ENCODE peak calls at places on chromosomes 2 and 18, in four cellular contexts. One of them, this sample, is unnamed.

GRCh38 chr2:134692461-134692860 is 26.3 kb downstream of the TMEM163 start:
- DNase-seq in HepG2: no peak
- DNase-seq in K562: peak; percentile 10
- DNase-seq in SK-N-SH: no peak
- DNase-seq in this sample: no peak

GRCh38 chr18:11840493-11840892 is 10.7 kb upstream of the CHMP1B start:
- DNase-seq in HepG2: peak; percentile 96
- DNase-seq in K562: no peak
- DNase-seq in SK-N-SH: no peak
- DNase-seq in this sample: no peak

GRCh38 chr2:197498937-197499593 is 575 bp downstream of the HSPD1 start:
- DNase-seq in HepG2: peak; percentile 57
- DNase-seq in K562: peak; percentile 62
- DNase-seq in SK-N-SH: peak; percentile 59
- DNase-seq in this sample: peak; percentile 27

GRCh38 chr2:53559302-53559967 is 208.2 kb upstream of the CHAC2 start:
- DNase-seq in HepG2: no peak
- DNase-seq in K562: no peak
- DNase-seq in SK-N-SH: no peak
- DNase-seq in this sample: no peak

GRCh38 chr2:47485751-47486300 is 82.9 kb downstream of the MSH2 start:
- DNase-seq in HepG2: no peak
- DNase-seq in K562: no peak
- DNase-seq in SK-N-SH: no peak
- DNase-seq in this sample: no peak

GRCh38 chr2:100054426-100054825 is 88.0 kb downstream of the AFF3 start:
- DNase-seq in HepG2: no peak
- DNase-seq in K562: no peak
- DNase-seq in SK-N-SH: no peak
- DNase-seq in this sample: no peak

GRCh38 chr18:13613591-13614317 is 112.6 kb downstream of the FAM210A start:
- DNase-seq in HepG2: no peak
- DNase-seq in K562: no peak
- DNase-seq in SK-N-SH: no peak
- DNase-seq in this sample: no peak

GRCh38 chr18:51183372-51184091 is 13.9 kb downstream of the MEX3C start:
- DNase-seq in HepG2: no peak
- DNase-seq in K562: no peak
- DNase-seq in SK-N-SH: no peak
- DNase-seq in this sample: no peak

GRCh38 chr2:42238644-42239288 is 69.6 kb downstream of the EML4 start:
- DNase-seq in HepG2: peak; percentile 53
- DNase-seq in K562: peak; percentile 68
- DNase-seq in SK-N-SH: no peak
- DNase-seq in this sample: no peak

GRCh38 chr2:132627542-132627941 is 42.5 kb downstream of the LYPD1 start:
- DNase-seq in HepG2: no peak
- DNase-seq in K562: no peak
- DNase-seq in SK-N-SH: no peak
- DNase-seq in this sample: no peak
- TF ChIP-seq TAF1 in HepG2: no peak
- TF ChIP-seq TAF1 in K562: no peak
- TF ChIP-seq TAF1 in SK-N-SH: no peak
- TF ChIP-seq TAF1 in this sample: no peak

GRCh38 chr2:113829836-113830235 is 60.1 kb upstream of the ACTR3 start:
- DNase-seq in HepG2: no peak
- DNase-seq in K562: no peak
- DNase-seq in SK-N-SH: no peak
- DNase-seq in this sample: no peak
- TF ChIP-seq POLR2AphosphoS5 in HepG2: no peak
- TF ChIP-seq POLR2AphosphoS5 in K562: no peak
- TF ChIP-seq POLR2AphosphoS5 in SK-N-SH: no peak
- TF ChIP-seq POLR2AphosphoS5 in this sample: no peak

DNA sequence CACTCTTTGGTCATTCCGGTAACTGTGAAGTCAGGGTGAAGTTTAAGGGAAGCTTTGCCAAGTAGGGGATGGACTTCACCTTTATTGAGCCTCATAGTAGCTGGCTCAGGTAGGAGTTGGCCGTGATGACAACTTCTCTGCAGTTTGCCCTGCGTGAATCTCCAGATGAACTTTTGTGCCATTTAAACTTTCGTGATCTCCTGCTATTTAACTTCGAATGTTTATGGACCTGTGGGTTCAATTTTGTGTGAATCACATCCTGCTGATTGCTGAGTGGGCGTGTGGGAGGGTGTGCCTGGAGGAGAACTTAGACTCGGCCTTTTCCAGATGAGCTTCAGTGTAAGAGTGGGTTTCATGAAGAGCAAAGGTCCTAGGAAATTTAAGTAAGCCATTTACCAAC is 4.2 kb downstream of the UGT1A1 start:
- DNase-seq in HepG2: no peak
- DNase-seq in K562: no peak
- DNase-seq in SK-N-SH: no peak
- DNase-seq in this sample: no peak
- TF ChIP-seq TAF1 in HepG2: no peak
- TF ChIP-seq TAF1 in K562: no peak
- TF ChIP-seq TAF1 in SK-N-SH: no peak
- TF ChIP-seq TAF1 in this sample: no peak

DNA sequence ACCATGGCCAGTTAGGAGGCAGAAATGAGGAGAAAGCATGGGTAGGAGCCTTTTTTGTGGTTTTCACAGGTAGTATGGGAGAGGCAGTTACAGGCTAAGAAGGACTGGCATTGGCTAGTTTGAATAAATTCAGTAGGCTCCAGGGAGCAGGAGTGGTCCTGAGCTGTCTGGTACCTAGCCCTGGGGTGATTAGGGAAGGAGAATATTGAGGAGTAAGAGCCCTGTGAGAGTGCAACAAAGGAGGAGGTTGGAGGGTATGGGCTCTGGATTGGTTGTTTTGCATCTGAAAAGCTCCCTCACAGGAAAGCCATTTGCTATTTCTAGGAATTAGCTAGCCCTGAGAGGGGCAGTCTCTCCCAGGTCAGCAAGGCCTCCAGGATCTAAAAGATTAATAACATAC is 13.3 kb upstream of the TCF7L1 start:
- DNase-seq in HepG2: no peak
- DNase-seq in K562: no peak
- DNase-seq in SK-N-SH: no peak
- DNase-seq in this sample: no peak
- TF ChIP-seq POLR2AphosphoS5 in HepG2: no peak
- TF ChIP-seq POLR2AphosphoS5 in K562: no peak
- TF ChIP-seq POLR2AphosphoS5 in SK-N-SH: no peak
- TF ChIP-seq POLR2AphosphoS5 in this sample: no peak

GRCh38 chr2:112161431-112162145 is 23.4 kb downstream of the FBLN7 start:
- DNase-seq in HepG2: no peak
- DNase-seq in K562: no peak
- DNase-seq in SK-N-SH: no peak
- DNase-seq in this sample: no peak
- TF ChIP-seq TAF1 in HepG2: no peak
- TF ChIP-seq TAF1 in K562: no peak
- TF ChIP-seq TAF1 in SK-N-SH: no peak
- TF ChIP-seq TAF1 in this sample: no peak

DNA sequence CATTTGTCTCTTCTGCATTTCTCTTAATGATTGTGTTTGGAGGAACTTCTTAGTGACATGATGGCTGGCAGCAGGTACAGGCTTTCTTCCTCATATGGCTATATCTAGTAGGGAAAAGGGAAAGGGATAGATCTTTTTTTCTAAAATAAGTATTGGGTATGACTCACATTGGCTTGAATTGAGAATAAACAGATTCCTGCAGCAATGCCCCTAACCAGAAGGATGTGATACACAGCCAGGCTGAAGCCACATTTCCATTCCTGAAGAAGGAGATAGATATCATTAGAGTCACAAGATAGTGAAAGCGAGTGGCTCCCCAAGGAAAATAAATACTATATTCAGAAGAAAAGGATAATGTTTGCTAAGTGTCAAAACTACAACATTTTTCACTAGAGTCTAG is 61.1 kb downstream of the VWC2L start:
- DNase-seq in HepG2: no peak
- DNase-seq in K562: no peak
- DNase-seq in SK-N-SH: no peak
- DNase-seq in this sample: no peak
- TF ChIP-seq POLR2AphosphoS5 in HepG2: no peak
- TF ChIP-seq POLR2AphosphoS5 in K562: no peak
- TF ChIP-seq POLR2AphosphoS5 in SK-N-SH: no peak
- TF ChIP-seq POLR2AphosphoS5 in this sample: no peak

GRCh38 chr2:109398616-109399015 is 215.2 kb downstream of the SEPTIN10 start:
- DNase-seq in HepG2: no peak
- DNase-seq in K562: no peak
- DNase-seq in SK-N-SH: no peak
- DNase-seq in this sample: no peak

GRCh38 chr2:109399061-109399460 is 214.7 kb downstream of the SEPTIN10 start:
- DNase-seq in HepG2: no peak
- DNase-seq in K562: no peak
- DNase-seq in SK-N-SH: no peak
- DNase-seq in this sample: no peak

GRCh38 chr2:109397883-109398282 is 215.9 kb downstream of the SEPTIN10 start:
- DNase-seq in HepG2: no peak
- DNase-seq in K562: no peak
- DNase-seq in SK-N-SH: no peak
- DNase-seq in this sample: no peak

GRCh38 chr2:109395487-109396337 is 218.1 kb downstream of the SEPTIN10 start:
- DNase-seq in HepG2: no peak
- DNase-seq in K562: no peak
- DNase-seq in SK-N-SH: no peak
- DNase-seq in this sample: no peak

DNA sequence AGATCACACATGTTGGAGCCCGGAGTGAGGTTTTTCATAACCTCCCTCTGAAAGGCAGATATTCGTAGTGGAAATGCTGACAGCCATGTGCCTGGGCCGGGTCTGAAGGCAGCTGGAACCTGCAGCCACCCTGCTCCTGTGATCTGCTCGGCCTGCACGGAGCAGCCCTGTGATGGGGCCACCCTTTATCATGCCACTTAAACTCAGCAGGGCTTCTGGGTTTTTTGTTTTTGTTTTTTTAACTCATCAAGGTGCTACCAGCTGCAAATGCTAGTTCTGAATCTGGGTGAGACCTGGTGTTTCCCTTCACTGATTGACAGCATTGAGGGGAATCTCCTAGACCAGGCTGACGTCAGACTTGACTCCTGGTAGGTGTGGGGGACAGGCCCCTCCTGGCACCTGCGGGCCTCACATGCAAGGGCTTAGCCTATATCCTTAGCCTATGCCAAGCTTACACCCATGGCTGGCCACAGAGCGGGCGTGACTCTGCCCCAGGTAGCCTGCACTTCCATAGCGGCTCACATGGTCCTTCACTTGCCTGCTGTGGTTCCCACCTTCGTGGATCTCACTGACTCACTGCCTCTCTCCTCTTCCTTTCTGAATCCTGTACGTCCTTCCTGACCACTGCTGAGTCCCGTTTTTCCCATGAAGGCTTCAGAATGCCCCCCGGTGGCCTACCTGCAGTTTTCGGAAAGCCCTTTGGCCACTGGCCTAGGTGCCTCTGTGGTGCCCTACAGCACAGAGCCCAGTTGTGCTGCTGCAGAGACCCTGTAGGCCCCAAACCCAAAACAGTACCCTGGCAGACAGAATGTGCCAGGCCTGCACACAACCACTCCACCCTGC is 217.2 kb downstream of the SEPTIN10 start:
- DNase-seq in HepG2: no peak
- DNase-seq in K562: no peak
- DNase-seq in SK-N-SH: no peak
- DNase-seq in this sample: no peak
- TF ChIP-seq TAF1 in HepG2: no peak
- TF ChIP-seq TAF1 in K562: no peak
- TF ChIP-seq TAF1 in SK-N-SH: no peak
- TF ChIP-seq TAF1 in this sample: no peak

GRCh38 chr2:130336877-130337734 is 5.6 kb upstream of the IMP4 start:
- DNase-seq in HepG2: peak; percentile 86
- DNase-seq in K562: peak; percentile 86
- DNase-seq in SK-N-SH: peak; percentile 87
- DNase-seq in this sample: no peak
- TF ChIP-seq POLR2AphosphoS5 in HepG2: peak; percentile 70
- TF ChIP-seq POLR2AphosphoS5 in K562: peak; percentile 40
- TF ChIP-seq POLR2AphosphoS5 in SK-N-SH: no peak
- TF ChIP-seq POLR2AphosphoS5 in this sample: no peak

GRCh38 chr2:25234756-25235155 is 66.4 kb upstream of the POMC start:
- DNase-seq in HepG2: no peak
- DNase-seq in K562: no peak
- DNase-seq in SK-N-SH: no peak
- DNase-seq in this sample: no peak
- TF ChIP-seq TAF1 in HepG2: no peak
- TF ChIP-seq TAF1 in K562: no peak
- TF ChIP-seq TAF1 in SK-N-SH: no peak
- TF ChIP-seq TAF1 in this sample: no peak

DNA sequence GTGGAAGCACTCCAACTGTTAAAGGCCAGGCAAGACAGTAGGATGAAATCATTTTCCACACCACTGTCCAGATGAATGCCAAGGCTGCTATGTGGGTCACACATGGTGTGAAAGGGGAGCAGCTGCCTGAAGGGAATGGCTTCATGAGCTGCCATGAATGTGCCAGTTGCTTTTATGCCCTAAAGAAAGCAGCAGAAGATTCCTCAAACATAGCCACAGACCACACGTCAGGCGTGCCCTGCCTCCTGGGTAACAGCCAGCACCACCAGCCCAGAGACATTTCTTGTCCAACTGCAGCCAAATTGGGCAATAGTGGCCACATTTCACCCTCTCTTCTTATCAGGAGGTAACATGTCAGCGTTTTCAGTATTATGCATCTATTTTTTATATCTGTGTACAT is 130.2 kb downstream of the MTCL1 start:
- DNase-seq in HepG2: no peak
- DNase-seq in K562: no peak
- DNase-seq in SK-N-SH: no peak
- DNase-seq in this sample: no peak
- TF ChIP-seq POLR2AphosphoS5 in HepG2: no peak
- TF ChIP-seq POLR2AphosphoS5 in K562: no peak
- TF ChIP-seq POLR2AphosphoS5 in SK-N-SH: no peak
- TF ChIP-seq POLR2AphosphoS5 in this sample: no peak